ENCODE peak calls at places on chromosomes 4 and X, in nine cellular contexts. D is neuronal stem cell; Q is endodermal cell; W is heart left ventricle; T is CD8-positive, alpha-beta memory T cell; C is ovary; O is hepatocyte; G is esophagus squamous epithelium; A is endothelial cell of umbilical vein. P is an unnamed sample. For H3K36me3 and H3K4me1, the result is how much of the 10 kb centered on the place peaks cover.

GRCh38 chrX:133005038-133005437 is 46.6 kb upstream of the HS6ST2 start:
- DNase-seq in D (peak), Q (peak), W (no peak), T (no peak), C (no peak), O (peak), G (no peak), A (peak), P (no peak)

GRCh38 chrX:137858106-137858505 is 292.2 kb downstream of the ZIC3 start:
- DNase-seq in D (no peak), Q (no peak), W (no peak), T (no peak), C (no peak), O (no peak), G (no peak), A (no peak), P (no peak)

GRCh38 chr4:67624939-67625338 is 66.4 kb downstream of the STAP1 start:
- DNase-seq in D (no peak), Q (no peak), W (no peak), T (no peak), C (no peak), O (no peak), G (no peak), A (no peak), P (no peak)

GRCh38 chr4:19832388-19832787 is 419.3 kb upstream of the SLIT2 start:
- DNase-seq in D (no peak), Q (no peak), W (no peak), T (no peak), C (no peak), O (no peak), G (no peak), A (no peak), P (no peak)

GRCh38 chrX:40508560-40508959 is 72.2 kb upstream of the ATP6AP2 start:
- DNase-seq in D (no peak), Q (no peak), W (no peak), T (no peak), C (no peak), O (no peak), G (no peak), A (no peak), P (no peak)

GRCh38 chr4:84582988-84583870 is at the start of gene CDS1:
- DNase-seq in D (no peak), Q (peak), W (peak), T (no peak), C (peak), O (peak), G (no peak), A (no peak), P (peak)

GRCh38 chr4:122604146-122604545 is 16.7 kb downstream of the IL21 start:
- DNase-seq in D (no peak), Q (no peak), W (no peak), T (no peak), C (no peak), O (no peak), G (no peak), A (no peak), P (no peak)

GRCh38 chr4:81030061-81030616 is 369 bp upstream of the BMP3 start:
- DNase-seq in D (no peak), Q (no peak), W (no peak), T (no peak), C (no peak), O (no peak), G (no peak), A (no peak), P (no peak)

GRCh38 chr4:2900701-2901100 is 57.1 kb downstream of the ADD1 start:
- DNase-seq in D (no peak), Q (no peak), W (no peak), T (no peak), C (no peak), O (no peak), G (no peak), A (no peak), P (no peak)
- H3K36me3 ChIP-seq in D (half or more), Q (half or more), W (half or more), T (under half), C (under half), O (under half), G (under half), A (under half), P (under half)

DNA sequence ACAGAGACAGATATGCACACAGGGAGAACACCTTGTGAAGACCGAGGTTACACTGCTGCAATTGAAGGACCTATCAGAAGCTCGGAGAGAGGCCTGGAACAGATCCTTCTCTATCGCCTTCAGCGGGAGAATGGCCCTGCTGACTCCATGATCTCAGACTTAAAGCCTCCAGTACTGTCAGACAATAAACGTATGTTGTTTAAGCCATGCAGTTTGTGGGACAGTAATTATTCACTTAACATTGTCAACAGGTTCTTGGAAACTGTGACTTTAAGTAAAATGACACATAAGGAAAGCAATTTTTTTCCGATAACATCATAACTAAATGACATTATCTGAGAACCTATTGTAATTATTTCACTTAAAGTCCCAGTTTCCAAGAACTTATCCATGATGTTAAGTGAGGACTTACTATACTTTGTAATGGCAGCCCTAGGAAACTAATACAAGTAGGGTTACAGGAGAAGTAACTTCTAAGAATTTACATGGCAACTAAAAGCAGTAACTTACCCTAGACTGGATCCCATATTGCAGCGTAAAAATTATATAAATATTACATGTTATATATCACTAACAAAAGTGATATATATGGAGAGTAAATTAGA is 180.8 kb upstream of the MAB21L2 start:
- DNase-seq in D (no peak), Q (no peak), W (no peak), T (no peak), C (no peak), O (no peak), G (no peak), A (no peak), P (no peak)
- H3K4me3 ChIP-seq in D (no peak), Q (no peak), W (no peak), T (no peak), C (no peak), O (no peak), G (no peak), A (no peak), P (no peak)

DNA sequence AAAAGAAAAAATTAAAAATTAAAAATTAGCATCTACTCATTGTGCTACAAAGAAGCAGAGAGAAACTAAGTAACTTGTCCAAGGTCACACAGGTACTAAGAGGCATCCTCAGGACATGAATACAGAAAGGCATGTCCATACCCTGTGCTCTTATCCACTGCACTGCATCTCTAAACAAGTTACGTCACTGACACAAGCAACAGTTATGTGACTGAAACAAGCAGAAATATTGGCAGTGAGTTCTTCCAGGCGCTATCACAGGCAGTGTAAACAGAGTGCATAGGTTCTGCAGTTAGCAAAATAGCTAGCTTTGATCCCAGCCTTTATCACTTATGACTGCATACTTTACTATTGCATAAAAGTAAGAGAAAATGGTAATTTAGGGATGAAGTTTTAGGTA is 7.9 kb downstream of the VEGFC start:
- DNase-seq in D (no peak), Q (no peak), W (no peak), T (no peak), C (no peak), O (peak), G (no peak), A (no peak), P (no peak)
- H3K4me1 ChIP-seq in D (under half), Q (under half), W (under half), T (under half), C (under half), O (under half), G (under half), A (under half), P (under half)

GRCh38 chr4:78477276-78477675 is 74.3 kb upstream of the ANXA3 start:
- DNase-seq in D (no peak), Q (no peak), W (no peak), T (no peak), C (no peak), O (no peak), G (no peak), A (peak), P (no peak)
- H3K36me3 ChIP-seq in D (under half), Q (half or more), W (under half), T (under half), C (under half), O (under half), G (under half), A (under half), P (under half)

GRCh38 chr4:150582101-150582565 is at the start of gene MAB21L2:
- DNase-seq in D (peak), Q (peak), W (no peak), T (no peak), C (no peak), O (peak), G (no peak), A (no peak), P (no peak)

GRCh38 chr4:150584198-150584593 is 2.2 kb downstream of the MAB21L2 start:
- DNase-seq in D (no peak), Q (no peak), W (no peak), T (no peak), C (no peak), O (no peak), G (no peak), A (no peak), P (no peak)

GRCh38 chr4:150583287-150584197 is 1.6 kb downstream of the MAB21L2 start:
- DNase-seq in D (peak), Q (peak), W (peak), T (no peak), C (no peak), O (peak), G (no peak), A (peak), P (no peak)

GRCh38 chr4:150581611-150582010 is 340 bp upstream of the MAB21L2 start:
- DNase-seq in D (peak), Q (peak), W (no peak), T (no peak), C (no peak), O (peak), G (no peak), A (no peak), P (peak)

GRCh38 chr4:150582881-150583286 is 933 bp downstream of the MAB21L2 start:
- DNase-seq in D (peak), Q (peak), W (no peak), T (no peak), C (no peak), O (peak), G (no peak), A (no peak), P (no peak)
- H3K4me3 ChIP-seq in D (peak), Q (peak), W (peak), T (no peak), C (peak), O (peak), G (peak), A (peak), P (peak)

GRCh38 chr4:57051100-57051499 is 59.1 kb downstream of the IGFBP7 start:
- DNase-seq in D (no peak), Q (no peak), W (peak), T (no peak), C (no peak), O (no peak), G (no peak), A (peak), P (no peak)
- H3K4me1 ChIP-seq in D (under half), Q (under half), W (half or more), T (under half), C (under half), O (under half), G (under half), A (under half), P (under half)

GRCh38 chrX:1389181-1389992 is 2.5 kb downstream of the SLC25A6 start:
- DNase-seq in D (no peak), Q (peak), W (no peak), T (no peak), C (no peak), O (no peak), G (no peak), A (no peak), P (peak)
- H3K36me3 ChIP-seq in D (half or more), Q (half or more), W (half or more), T (half or more), C (under half), O (under half), G (half or more), A (half or more), P (under half)

P was measured in mucosa of descending colon.